ENCODE peak calls at places on chromosomes 6 and 20, in four cellular contexts. One of them, this sample, is unnamed.

GRCh38 chr20:23397961-23398360 is 23.3 kb downstream of the NAPB start:
- DNase-seq in right cardiac atrium: no peak
- DNase-seq in HAP-1: no peak
- DNase-seq in cardiac muscle cell: peak
- DNase-seq in this sample: no peak

GRCh38 chr20:44576297-44576696 is 6.1 kb upstream of the PKIG start:
- DNase-seq in right cardiac atrium: no peak
- DNase-seq in HAP-1: no peak
- DNase-seq in cardiac muscle cell: peak
- DNase-seq in this sample: no peak

GRCh38 chr6:3535716-3536435 is 79.0 kb upstream of the SLC22A23 start:
- DNase-seq in right cardiac atrium: no peak
- DNase-seq in HAP-1: no peak
- DNase-seq in cardiac muscle cell: no peak
- DNase-seq in this sample: no peak

GRCh38 chr20:52812231-52812847 is 159.8 kb upstream of the TSHZ2 start:
- DNase-seq in right cardiac atrium: no peak
- DNase-seq in HAP-1: no peak
- DNase-seq in cardiac muscle cell: no peak
- DNase-seq in this sample: no peak

GRCh38 chr20:2137552-2138201 is 36.0 kb downstream of the STK35 start:
- DNase-seq in right cardiac atrium: no peak
- DNase-seq in HAP-1: no peak
- DNase-seq in cardiac muscle cell: no peak
- DNase-seq in this sample: no peak

GRCh38 chr6:4928426-4928825 is 75.4 kb downstream of the RPP40 start:
- DNase-seq in right cardiac atrium: no peak
- DNase-seq in HAP-1: no peak
- DNase-seq in cardiac muscle cell: peak
- DNase-seq in this sample: no peak

GRCh38 chr6:25232478-25232877 is 46.7 kb upstream of the CARMIL1 start:
- DNase-seq in right cardiac atrium: peak
- DNase-seq in HAP-1: no peak
- DNase-seq in cardiac muscle cell: no peak
- DNase-seq in this sample: peak

GRCh38 chr6:30876039-30876730 is 8.1 kb upstream of the DDR1 start:
- DNase-seq in right cardiac atrium: no peak
- DNase-seq in HAP-1: no peak
- DNase-seq in cardiac muscle cell: peak
- DNase-seq in this sample: no peak

GRCh38 chr20:35297153-35297552 is 4.9 kb upstream of the FAM83C start:
- DNase-seq in right cardiac atrium: no peak
- DNase-seq in HAP-1: no peak
- DNase-seq in cardiac muscle cell: no peak
- DNase-seq in this sample: no peak

GRCh38 chr6:140225587-140226438 is 851.4 kb upstream of the CITED2 start:
- DNase-seq in right cardiac atrium: no peak
- DNase-seq in HAP-1: no peak
- DNase-seq in cardiac muscle cell: peak
- DNase-seq in this sample: no peak

GRCh38 chr6:146598785-146599405 is at the start of gene ADGB:
- DNase-seq in right cardiac atrium: peak
- DNase-seq in HAP-1: peak
- DNase-seq in cardiac muscle cell: peak
- DNase-seq in this sample: no peak

DNA sequence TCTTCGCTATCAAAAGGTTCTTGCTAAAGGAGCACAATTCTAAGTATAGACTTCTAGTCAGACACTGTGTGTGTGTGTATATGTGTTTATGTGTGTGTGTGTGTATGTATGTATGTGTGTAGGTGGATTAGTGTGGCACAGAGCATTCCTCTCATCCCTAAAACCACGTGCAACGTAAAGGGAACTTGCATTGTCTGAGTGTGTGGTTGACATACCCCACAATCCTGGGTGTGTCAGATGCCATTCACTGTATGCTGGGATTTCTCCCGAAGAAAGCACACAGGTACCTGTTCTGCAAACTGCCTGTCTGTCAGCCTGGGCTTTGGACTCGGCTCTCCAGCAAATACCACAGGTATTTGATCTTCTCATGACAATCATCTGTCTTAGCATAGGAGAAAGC is 42.3 kb upstream of the TBC1D7 start:
- DNase-seq in right cardiac atrium: no peak
- DNase-seq in HAP-1: no peak
- DNase-seq in cardiac muscle cell: no peak
- DNase-seq in this sample: no peak
- H3K4me3 ChIP-seq in right cardiac atrium: no peak
- H3K4me3 ChIP-seq in HAP-1: no peak
- H3K4me3 ChIP-seq in cardiac muscle cell: no peak
- H3K4me3 ChIP-seq in this sample: no peak

DNA sequence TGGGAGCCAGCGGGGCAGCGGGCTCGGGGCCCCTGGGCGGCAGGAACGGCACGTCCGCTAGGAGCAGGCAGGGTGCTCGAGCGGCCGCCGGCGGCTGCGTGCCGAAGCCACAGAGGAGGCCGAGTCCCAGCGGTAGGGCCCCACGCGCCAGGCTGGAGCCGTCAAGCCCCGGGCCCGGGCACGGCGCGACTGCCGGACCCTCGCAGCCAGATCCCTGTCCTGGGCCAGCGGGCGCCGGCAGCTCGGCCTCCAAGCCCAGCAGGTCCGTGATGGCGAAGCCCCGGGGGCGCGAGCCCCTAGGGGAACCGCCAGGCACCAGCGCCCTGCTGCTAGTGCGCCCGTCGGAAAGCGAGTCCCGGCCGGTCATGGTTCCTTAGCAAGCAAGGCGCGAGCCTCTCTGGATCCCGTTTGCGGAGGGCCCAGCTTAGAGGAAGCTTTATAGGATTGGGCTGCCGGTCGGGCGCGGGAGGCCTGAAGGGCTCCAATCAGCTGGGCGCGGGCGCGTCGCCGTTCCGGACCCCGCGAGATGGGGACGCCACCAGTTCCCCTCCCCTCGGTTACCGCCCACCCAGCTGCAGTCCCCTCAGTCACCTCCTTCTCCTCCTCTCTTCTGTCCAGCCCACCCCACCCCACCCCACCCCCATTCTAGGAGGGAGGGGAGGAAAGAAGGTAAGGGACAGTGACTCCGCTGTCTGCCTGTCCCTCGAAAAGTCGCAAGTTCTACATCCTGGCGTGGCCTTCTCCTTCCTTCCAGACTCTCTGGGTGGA is at the start of gene VSX1:
- DNase-seq in right cardiac atrium: no peak
- DNase-seq in HAP-1: no peak
- DNase-seq in cardiac muscle cell: no peak
- DNase-seq in this sample: no peak
- H3K4me3 ChIP-seq in right cardiac atrium: no peak
- H3K4me3 ChIP-seq in HAP-1: no peak
- H3K4me3 ChIP-seq in cardiac muscle cell: peak
- H3K4me3 ChIP-seq in this sample: no peak

DNA sequence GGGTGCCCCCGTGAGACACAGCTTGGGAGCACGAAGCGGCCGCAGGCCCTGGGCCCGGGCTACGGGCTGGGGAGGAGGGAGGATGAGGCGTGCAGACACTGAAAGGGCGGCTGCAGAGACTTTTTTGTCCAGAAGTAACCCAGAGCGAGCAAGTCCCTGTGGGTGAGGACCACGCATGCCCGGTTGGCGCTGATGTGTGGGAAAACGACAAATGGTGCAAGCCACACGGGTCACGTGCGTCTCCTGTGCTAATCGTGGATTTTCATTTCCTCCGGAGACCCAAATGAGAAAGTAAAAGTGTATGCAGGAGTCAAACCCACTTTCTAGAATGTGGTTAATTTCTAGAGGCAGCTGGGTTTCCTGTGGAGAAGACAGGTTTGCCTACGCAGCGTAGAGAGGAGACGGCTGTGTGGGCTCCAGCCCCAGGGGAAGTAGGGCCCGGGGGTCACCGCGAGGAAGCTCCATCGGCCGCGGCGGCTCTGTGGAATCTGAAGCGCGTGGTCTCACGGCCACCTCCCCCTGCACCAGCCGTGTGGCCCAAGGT is 19.0 kb downstream of the DLL1 start:
- DNase-seq in right cardiac atrium: peak
- DNase-seq in HAP-1: no peak
- DNase-seq in cardiac muscle cell: no peak
- DNase-seq in this sample: no peak
- H3K4me3 ChIP-seq in right cardiac atrium: no peak
- H3K4me3 ChIP-seq in HAP-1: no peak
- H3K4me3 ChIP-seq in cardiac muscle cell: no peak
- H3K4me3 ChIP-seq in this sample: no peak

GRCh38 chr20:574297-574942 is 30.8 kb upstream of the CSNK2A1 start:
- DNase-seq in right cardiac atrium: peak
- DNase-seq in HAP-1: no peak
- DNase-seq in cardiac muscle cell: no peak
- DNase-seq in this sample: no peak
- H3K4me3 ChIP-seq in right cardiac atrium: no peak
- H3K4me3 ChIP-seq in HAP-1: no peak
- H3K4me3 ChIP-seq in cardiac muscle cell: no peak
- H3K4me3 ChIP-seq in this sample: no peak

GRCh38 chr6:116522896-116523295 is 11.5 kb downstream of the CALHM5 start:
- DNase-seq in right cardiac atrium: no peak
- DNase-seq in HAP-1: no peak
- DNase-seq in cardiac muscle cell: no peak
- DNase-seq in this sample: no peak

GRCh38 chr6:116515141-116515540 is 3.7 kb downstream of the CALHM5 start:
- DNase-seq in right cardiac atrium: no peak
- DNase-seq in HAP-1: no peak
- DNase-seq in cardiac muscle cell: no peak
- DNase-seq in this sample: no peak

GRCh38 chr6:116513224-116513875 is 1.9 kb downstream of the CALHM5 start:
- DNase-seq in right cardiac atrium: no peak
- DNase-seq in HAP-1: no peak
- DNase-seq in cardiac muscle cell: no peak
- DNase-seq in this sample: no peak

GRCh38 chr6:116514103-116514502 is 2.7 kb downstream of the CALHM5 start:
- DNase-seq in right cardiac atrium: no peak
- DNase-seq in HAP-1: no peak
- DNase-seq in cardiac muscle cell: no peak
- DNase-seq in this sample: no peak

DNA sequence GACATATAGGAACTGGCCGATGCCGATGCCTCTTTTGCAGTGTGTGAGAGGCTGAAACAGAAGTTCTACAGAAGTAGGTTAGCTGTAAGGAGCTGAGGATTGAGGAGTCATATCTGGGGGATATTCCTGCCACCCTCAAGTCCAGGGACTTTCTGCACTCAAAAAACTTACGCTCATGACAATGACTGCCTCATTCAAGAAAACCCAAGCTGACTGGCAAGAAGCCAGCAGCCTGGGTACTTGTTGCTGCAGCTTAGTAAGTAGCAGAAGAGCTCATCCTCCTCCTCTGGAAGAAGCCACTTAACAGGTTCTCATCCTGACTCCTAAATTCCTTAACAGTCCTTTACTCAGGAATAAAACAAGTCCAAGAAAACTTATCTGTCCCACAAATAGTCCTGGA is 7.2 kb downstream of the CALHM5 start:
- DNase-seq in right cardiac atrium: peak
- DNase-seq in HAP-1: no peak
- DNase-seq in cardiac muscle cell: no peak
- DNase-seq in this sample: no peak
- H3K4me3 ChIP-seq in right cardiac atrium: no peak
- H3K4me3 ChIP-seq in HAP-1: no peak
- H3K4me3 ChIP-seq in cardiac muscle cell: no peak
- H3K4me3 ChIP-seq in this sample: no peak

GRCh38 chr6:138162947-138163569 is 1.3 kb downstream of the ARFGEF3 start:
- DNase-seq in right cardiac atrium: no peak
- DNase-seq in HAP-1: no peak
- DNase-seq in cardiac muscle cell: no peak
- DNase-seq in this sample: no peak
- H3K4me3 ChIP-seq in right cardiac atrium: no peak
- H3K4me3 ChIP-seq in HAP-1: peak
- H3K4me3 ChIP-seq in cardiac muscle cell: no peak
- H3K4me3 ChIP-seq in this sample: peak

DNA sequence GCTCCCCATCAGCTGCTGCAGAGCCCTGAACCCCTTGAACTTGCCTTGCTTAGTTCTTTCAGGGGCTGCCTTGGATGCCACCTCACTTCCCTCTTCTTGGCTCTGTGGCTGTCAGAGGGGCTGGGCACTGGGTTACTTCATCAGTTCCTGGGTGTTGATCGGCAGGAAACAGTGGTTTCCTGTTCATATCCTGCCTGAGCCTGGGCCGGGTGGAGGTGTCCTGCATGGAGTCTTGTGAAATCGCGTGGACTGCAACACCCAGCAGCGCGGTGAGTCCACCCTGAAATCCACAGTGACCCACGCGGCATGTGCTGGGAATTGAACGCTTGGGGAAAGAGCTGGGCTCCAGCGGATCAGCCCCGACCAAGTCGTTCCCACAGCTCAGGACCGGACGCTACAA is 97.5 kb downstream of the CDH26 start:
- DNase-seq in right cardiac atrium: peak
- DNase-seq in HAP-1: no peak
- DNase-seq in cardiac muscle cell: peak
- DNase-seq in this sample: no peak
- H3K4me3 ChIP-seq in right cardiac atrium: no peak
- H3K4me3 ChIP-seq in HAP-1: no peak
- H3K4me3 ChIP-seq in cardiac muscle cell: no peak
- H3K4me3 ChIP-seq in this sample: no peak

GRCh38 chr20:63893999-63894357 is 948 bp upstream of the DNAJC5 start:
- DNase-seq in right cardiac atrium: no peak
- DNase-seq in HAP-1: no peak
- DNase-seq in cardiac muscle cell: no peak
- DNase-seq in this sample: no peak
- H3K4me3 ChIP-seq in right cardiac atrium: peak
- H3K4me3 ChIP-seq in HAP-1: peak
- H3K4me3 ChIP-seq in cardiac muscle cell: peak
- H3K4me3 ChIP-seq in this sample: no peak

This sample was measured in SK-N-MC.